ENCODE peak calls at places on chromosomes 13 and 19, in nine cellular contexts. Q is SW 1271; P is substantia nigra; G is right cardiac atrium; N is NCI-H510A; Z is ascending aorta; Y is T-helper 9 cell; K is GM23338; J is CD4-positive, CD25-positive, alpha-beta regulatory T cell. A is an unnamed sample.
A peak's percentile ranks its signal among the peaks of the same experiment; 100 is the strongest.

GRCh38 chr13:34857561-34857960 is 84.5 kb upstream of the NBEA start:
- DNase-seq in Q (no peak), P (no peak), G (no peak), N (no peak), Z (no peak), Y (no peak), K (no peak), J (no peak), A (no peak)

GRCh38 chr19:11397089-11397610 is 13.0 kb upstream of the EPOR start:
- DNase-seq in Q (no peak), P (no peak), G (no peak), N (no peak), Z (no peak), Y (no peak), K (no peak), J (no peak), A (no peak)

GRCh38 chr13:20964904-20965303 is 62.4 kb upstream of the XPO4 start:
- DNase-seq in Q (no peak), P (no peak), G (no peak), N (no peak), Z (no peak), Y (no peak), K (no peak), J (no peak), A (no peak)

GRCh38 chr13:103097366-103097928 is 31.2 kb upstream of the SLC10A2 start:
- DNase-seq in Q (no peak), P (peak; percentile 59), G (no peak), N (no peak), Z (no peak), Y (no peak), K (no peak), J (no peak), A (no peak)

GRCh38 chr19:19335408-19336158 is 15.0 kb downstream of the MAU2 start:
- DNase-seq in Q (no peak), P (no peak), G (no peak), N (no peak), Z (no peak), Y (no peak), K (no peak), J (no peak), A (no peak)

GRCh38 chr13:111460548-111461444 is 140.4 kb downstream of the TEX29 start:
- DNase-seq in Q (peak; percentile 5), P (peak; percentile 54), G (no peak), N (peak; percentile 27), Z (no peak), Y (no peak), K (peak; percentile 76), J (no peak), A (peak; percentile 62)

GRCh38 chr13:53160211-53160610 is 131.6 kb downstream of the OLFM4 start:
- DNase-seq in Q (no peak), P (no peak), G (no peak), N (no peak), Z (no peak), Y (no peak), K (no peak), J (no peak), A (no peak)

GRCh38 chr19:17807731-17808316 is 12.9 kb downstream of the B3GNT3 start:
- DNase-seq in Q (no peak), P (no peak), G (no peak), N (no peak), Z (no peak), Y (no peak), K (peak; percentile 27), J (no peak), A (no peak)

GRCh38 chr19:17296278-17296677 is 6.9 kb downstream of the ABHD8 start:
- DNase-seq in Q (peak; percentile 61), P (no peak), G (no peak), N (no peak), Z (no peak), Y (no peak), K (no peak), J (no peak), A (peak; percentile 90)

GRCh38 chr19:53101518-53101917 is 1.7 kb downstream of the ZNF160 start:
- DNase-seq in Q (no peak), P (no peak), G (no peak), N (no peak), Z (no peak), Y (no peak), K (peak; percentile 21), J (no peak), A (peak; percentile 53)

GRCh38 chr13:113137656-113138292 is 15.2 kb downstream of the F10 start:
- DNase-seq in Q (no peak), P (no peak), G (no peak), N (no peak), Z (no peak), Y (no peak), K (no peak), J (no peak), A (no peak)

GRCh38 chr19:37718357-37718756 is 1.2 kb downstream of the ZNF607 start:
- DNase-seq in Q (no peak), P (no peak), G (no peak), N (no peak), Z (no peak), Y (no peak), K (peak; percentile 36), J (no peak), A (peak; percentile 24)

GRCh38 chr19:4052114-4052992 is 14.3 kb downstream of the ZBTB7A start:
- DNase-seq in Q (peak; percentile 25), P (peak; percentile 49), G (peak; percentile 82), N (no peak), Z (no peak), Y (no peak), K (no peak), J (no peak), A (no peak)

GRCh38 chr13:91361755-91362271 is 14.3 kb downstream of the MIR17HG start:
- DNase-seq in Q (no peak), P (no peak), G (no peak), N (no peak), Z (no peak), Y (no peak), K (no peak), J (no peak), A (no peak)

GRCh38 chr19:29881386-29881785 is 60.7 kb upstream of the URI1 start:
- DNase-seq in Q (no peak), P (no peak), G (no peak), N (no peak), Z (no peak), Y (no peak), K (no peak), J (no peak), A (no peak)

GRCh38 chr13:51453959-51454703 is 1.3 kb upstream of the INTS6 start:
- DNase-seq in Q (peak; percentile 36), P (no peak), G (peak; percentile 23), N (no peak), Z (no peak), Y (peak; percentile 15), K (peak; percentile 53), J (peak; percentile 7), A (peak; percentile 51)

GRCh38 chr19:2394054-2394668 is 33.2 kb downstream of the TIMM13 start:
- DNase-seq in Q (no peak), P (no peak), G (no peak), N (no peak), Z (no peak), Y (no peak), K (no peak), J (no peak), A (no peak)

GRCh38 chr19:29542776-29543175 is 17.0 kb downstream of the VSTM2B start:
- DNase-seq in Q (no peak), P (no peak), G (no peak), N (no peak), Z (no peak), Y (no peak), K (no peak), J (no peak), A (no peak)

GRCh38 chr13:72620874-72621273 is 106.6 kb downstream of the MZT1 start:
- DNase-seq in Q (no peak), P (no peak), G (no peak), N (no peak), Z (no peak), Y (no peak), K (no peak), J (no peak), A (no peak)

GRCh38 chr13:48181482-48182145 is 51.4 kb upstream of the ITM2B start:
- DNase-seq in Q (no peak), P (no peak), G (no peak), N (no peak), Z (no peak), Y (no peak), K (no peak), J (no peak), A (no peak)

GRCh38 chr13:113747291-113747833 is 11.7 kb upstream of the TMEM255B start:
- DNase-seq in Q (no peak), P (no peak), G (peak; percentile 43), N (no peak), Z (no peak), Y (no peak), K (no peak), J (no peak), A (no peak)

GRCh38 chr19:4115050-4115817 is 8.7 kb downstream of the MAP2K2 start:
- DNase-seq in Q (no peak), P (no peak), G (no peak), N (no peak), Z (no peak), Y (peak; percentile 48), K (no peak), J (peak; percentile 56), A (no peak)

GRCh38 chr13:98658131-98658530 is 81.2 kb upstream of the STK24 start:
- DNase-seq in Q (no peak), P (no peak), G (no peak), N (no peak), Z (no peak), Y (no peak), K (no peak), J (no peak), A (no peak)

GRCh38 chr13:26133851-26134250 is 82.0 kb upstream of the SHISA2 start:
- DNase-seq in Q (no peak), P (no peak), G (no peak), N (no peak), Z (no peak), Y (no peak), K (peak; percentile 42), J (no peak), A (no peak)

GRCh38 chr13:19158526-19158925 is 23.1 kb downstream of the TUBA3C start:
- DNase-seq in Q (no peak), P (no peak), G (no peak), N (no peak), Z (no peak), Y (no peak), K (no peak), J (no peak), A (no peak)

GRCh38 chr13:48976677-48977625 is 1.2 kb downstream of the FNDC3A start:
- DNase-seq in Q (peak; percentile 30), P (no peak), G (no peak), N (peak; percentile 13), Z (no peak), Y (no peak), K (no peak), J (no peak), A (peak; percentile 51)

GRCh38 chr13:67996101-67996500 is 766.0 kb upstream of the PCDH9 start:
- DNase-seq in Q (no peak), P (no peak), G (no peak), N (no peak), Z (no peak), Y (no peak), K (no peak), J (no peak), A (no peak)

GRCh38 chr19:53871448-53871847 is 3.8 kb downstream of the MYADM start:
- DNase-seq in Q (no peak), P (no peak), G (no peak), N (no peak), Z (no peak), Y (no peak), K (no peak), J (no peak), A (no peak)

GRCh38 chr19:15123900-15124299 is 16.7 kb downstream of the SYDE1 start:
- DNase-seq in Q (no peak), P (peak; percentile 70), G (peak; percentile 79), N (no peak), Z (no peak), Y (no peak), K (no peak), J (no peak), A (no peak)

GRCh38 chr13:38213307-38213706 is 136.3 kb upstream of the UFM1 start:
- DNase-seq in Q (no peak), P (no peak), G (no peak), N (no peak), Z (no peak), Y (no peak), K (no peak), J (no peak), A (peak; percentile 39)

GRCh38 chr13:91627952-91628739 is 229.7 kb downstream of the GPC5 start:
- DNase-seq in Q (no peak), P (no peak), G (no peak), N (no peak), Z (no peak), Y (no peak), K (no peak), J (no peak), A (no peak)